ENCODE peak calls at places on chromosomes 11 and 22, in nine cellular contexts. I is OCI-LY7, L is MM.1S, D is IMR-90, H is GM12878, M is GM23248, P is fibroblast of lung, J is hepatocyte, E is PC-9. X is an unnamed sample.

GRCh38 chr11:60482361-60482760 is 10.2 kb upstream of the MS4A12 start:
- DNase-seq in I (peak; percentile 54), L (no peak), D (no peak), H (no peak), M (no peak), P (no peak), J (no peak), E (no peak), X (no peak)

GRCh38 chr11:117045196-117045595 is 53.0 kb downstream of the SIK3 start:
- DNase-seq in I (no peak), L (no peak), D (peak; percentile 61), H (no peak), M (peak; percentile 40), P (peak; percentile 82), J (peak; percentile 57), E (no peak), X (peak; percentile 23)

GRCh38 chr11:117179048-117179999 is 781 bp downstream of the SIDT2 start:
- DNase-seq in I (peak; percentile 58), L (peak; percentile 26), D (no peak), H (peak; percentile 45), M (peak; percentile 73), P (peak; percentile 35), J (peak; percentile 54), E (no peak), X (peak; percentile 34)

GRCh38 chr11:32435511-32435946 is at the start of gene WT1:
- DNase-seq in I (no peak), L (no peak), D (no peak), H (no peak), M (no peak), P (no peak), J (no peak), E (no peak), X (peak; percentile 87)

GRCh38 chr11:8368194-8368593 is 104.5 kb upstream of the LMO1 start:
- DNase-seq in I (no peak), L (no peak), D (no peak), H (no peak), M (no peak), P (no peak), J (no peak), E (no peak), X (no peak)

GRCh38 chr11:122595246-122595645 is 60.3 kb upstream of the UBASH3B start:
- DNase-seq in I (no peak), L (no peak), D (no peak), H (no peak), M (no peak), P (no peak), J (no peak), E (no peak), X (no peak)

GRCh38 chr11:121122328-121122727 is 21.3 kb downstream of the TECTA start:
- DNase-seq in I (no peak), L (no peak), D (no peak), H (no peak), M (no peak), P (no peak), J (no peak), E (no peak), X (no peak)

GRCh38 chr11:123430736-123431356 is 777 bp downstream of the GRAMD1B start:
- DNase-seq in I (no peak), L (no peak), D (peak; percentile 51), H (no peak), M (peak; percentile 77), P (peak; percentile 12), J (peak; percentile 45), E (peak; percentile 55), X (peak; percentile 70)

GRCh38 chr11:13207665-13208594 is 69.7 kb upstream of the BMAL1 start:
- DNase-seq in I (no peak), L (peak; percentile 8), D (peak; percentile 84), H (no peak), M (peak; percentile 93), P (peak; percentile 88), J (peak; percentile 68), E (peak; percentile 80), X (no peak)

GRCh38 chr11:66334605-66335442 is 1.4 kb downstream of the RIN1 start:
- DNase-seq in I (no peak), L (no peak), D (no peak), H (no peak), M (no peak), P (no peak), J (peak; percentile 12), E (no peak), X (no peak)
- H3K4me3 ChIP-seq in I (no peak overlapping the region), L (no peak overlapping the region), D (peak overlapping the region; percentile 60), H (no peak overlapping the region), M (peak overlapping the region; percentile 91), P (peak overlapping the region; percentile 74), J (no peak overlapping the region), E (peak overlapping the region; percentile 79), X (no peak overlapping the region)

GRCh38 chr22:49964493-49965290 is 4.1 kb downstream of the PIM3 start:
- DNase-seq in I (no peak), L (peak; percentile 5), D (no peak), H (no peak), M (no peak), P (no peak), J (peak; percentile 10), E (no peak), X (peak; percentile 1)

GRCh38 chr22:49964136-49964492 is 3.5 kb downstream of the PIM3 start:
- DNase-seq in I (no peak), L (peak; percentile 5), D (no peak), H (no peak), M (no peak), P (no peak), J (no peak), E (no peak), X (no peak)

GRCh38 chr22:49966716-49967332 is 6.3 kb downstream of the PIM3 start:
- DNase-seq in I (no peak), L (no peak), D (no peak), H (no peak), M (no peak), P (peak; percentile 67), J (peak; percentile 81), E (no peak), X (peak; percentile 51)

GRCh38 chr22:49966041-49966715 is 5.6 kb downstream of the PIM3 start:
- DNase-seq in I (no peak), L (peak; percentile 1), D (no peak), H (no peak), M (no peak), P (no peak), J (peak; percentile 52), E (no peak), X (peak; percentile 1)

GRCh38 chr22:49965291-49966040 is 4.9 kb downstream of the PIM3 start:
- DNase-seq in I (no peak), L (peak; percentile 6), D (no peak), H (no peak), M (no peak), P (no peak), J (peak; percentile 36), E (no peak), X (peak; percentile 2)
- H4K20me1 ChIP-seq in I (peaks cover 4% of the 10 kb centered on the region), L (no peaks in the 10 kb centered on the region), D (peaks cover 37% of the 10 kb centered on the region), H (peaks cover 2% of the 10 kb centered on the region), M (no peaks in the 10 kb centered on the region), P (no peaks in the 10 kb centered on the region), J (peaks cover 43% of the 10 kb centered on the region), E (peaks cover 52% of the 10 kb centered on the region), X (peaks cover 64% of the 10 kb centered on the region)

GRCh38 chr11:69392104-69392653 is 89.3 kb upstream of the LINC01488 start:
- DNase-seq in I (no peak), L (no peak), D (no peak), H (no peak), M (no peak), P (no peak), J (no peak), E (no peak), X (no peak)
- H3K4me3 ChIP-seq in I (no peak overlapping the region), L (no peak overlapping the region), D (no peak overlapping the region), H (no peak overlapping the region), M (no peak overlapping the region), P (no peak overlapping the region), J (no peak overlapping the region), E (no peak overlapping the region), X (no peak overlapping the region)

DNA sequence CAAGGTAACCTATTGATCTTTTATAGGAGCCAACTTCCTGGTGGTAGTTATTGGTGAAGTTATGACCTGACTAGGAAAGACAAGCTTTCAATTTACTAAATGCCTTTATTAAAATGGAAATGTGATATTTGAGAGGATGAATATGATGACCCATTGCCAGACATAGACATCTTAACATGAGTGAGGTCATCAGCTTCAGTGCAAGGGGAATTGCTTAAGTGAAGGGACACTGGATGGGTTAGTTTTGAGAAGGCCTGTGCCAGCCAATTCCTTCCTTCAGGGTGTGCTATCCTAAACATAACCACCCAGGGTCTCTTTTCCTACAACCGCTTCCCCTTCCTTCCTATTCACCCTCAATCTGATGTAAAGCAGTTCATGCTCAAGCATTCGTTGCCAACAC is 21.5 kb downstream of the NAV2 start:
- DNase-seq in I (no peak), L (no peak), D (peak; percentile 31), H (no peak), M (peak; percentile 51), P (no peak), J (no peak), E (no peak), X (no peak)
- H4K20me1 ChIP-seq in I (no peaks in the 10 kb centered on the region), L (no peaks in the 10 kb centered on the region), D (peaks cover 22% of the 10 kb centered on the region), H (no peaks in the 10 kb centered on the region), M (no peaks in the 10 kb centered on the region), P (peaks cover 2% of the 10 kb centered on the region), J (no peaks in the 10 kb centered on the region), E (no peaks in the 10 kb centered on the region), X (no peaks in the 10 kb centered on the region)

GRCh38 chr11:562046-562645 is 1.4 kb downstream of the RASSF7 start:
- DNase-seq in I (no peak), L (no peak), D (no peak), H (no peak), M (no peak), P (no peak), J (no peak), E (no peak), X (no peak)
- H3K4me3 ChIP-seq in I (peak overlapping the region; percentile 86), L (peak overlapping the region; percentile 77), D (peak overlapping the region; percentile 97), H (peak overlapping the region; percentile 89), M (peak overlapping the region; percentile 79), P (no peak overlapping the region), J (peak overlapping the region; percentile 32), E (peak overlapping the region; percentile 68), X (peak overlapping the region; percentile 100)

DNA sequence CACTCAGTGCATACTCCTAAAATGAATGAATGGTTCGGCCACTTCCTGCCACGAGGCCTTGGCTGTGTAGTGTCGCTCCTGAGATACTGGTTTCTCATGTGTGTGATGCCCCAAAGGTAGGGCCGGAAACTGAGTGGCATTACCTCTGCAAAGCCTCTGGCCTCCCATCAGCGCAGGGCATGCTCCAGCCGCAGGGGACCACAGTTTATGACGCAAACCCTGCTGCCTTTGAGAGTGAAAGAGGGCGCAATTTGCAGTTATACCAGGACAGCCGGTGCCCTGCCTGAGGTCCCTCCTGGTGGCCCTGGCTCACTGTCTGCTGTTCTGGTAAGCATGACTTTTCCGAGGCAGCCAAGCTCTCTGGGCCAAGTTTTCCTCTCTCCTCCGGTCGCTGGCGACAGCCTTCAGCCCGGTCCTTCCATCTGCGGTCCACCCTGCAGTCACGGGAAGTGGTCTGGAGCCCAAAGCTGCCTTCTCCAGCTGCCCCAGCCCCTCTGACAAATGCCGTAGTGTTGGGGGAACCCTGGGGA is 2.4 kb upstream of the FGF3 start:
- DNase-seq in I (no peak), L (no peak), D (no peak), H (no peak), M (no peak), P (no peak), J (no peak), E (no peak), X (no peak)
- H4K20me1 ChIP-seq in I (no peaks in the 10 kb centered on the region), L (no peaks in the 10 kb centered on the region), D (no peaks in the 10 kb centered on the region), H (no peaks in the 10 kb centered on the region), M (no peaks in the 10 kb centered on the region), P (no peaks in the 10 kb centered on the region), J (no peaks in the 10 kb centered on the region), E (no peaks in the 10 kb centered on the region), X (peaks cover 17% of the 10 kb centered on the region)